ENCODE peak calls at places on chromosomes 4 and X, in nine cellular contexts. Z is germinal center; I is stimulated activated CD4-positive, alpha-beta T cell treated with anti-CD3 and anti-CD28 coated beads, Interleukin-15, amount 100 ng/mL, for 48 hours; H is fibroblast of the aortic adventitia; U is CD8-positive, alpha-beta memory T cell; E is MV-4-11; B is COR-L47; G is AG10803; J is pons. V is an unnamed sample.

GRCh38 chrX:101057095-101057714 is 5.3 kb upstream of the TRMT2B start:
- DNase-seq in Z (peak; percentile 33), G (peak; percentile 39), U (no peak), J (no peak), B (no peak), E (peak; percentile 75), H (peak; percentile 56), I (no peak), V (no peak)

GRCh38 chr4:73912191-73912590 is 43.0 kb downstream of the CXCL1 start:
- DNase-seq in U (no peak), H (no peak), J (no peak), Z (no peak), G (no peak), B (no peak), I (no peak), E (no peak), V (no peak)

GRCh38 chrX:72498782-72499181 is 73.9 kb downstream of the HDAC8 start:
- DNase-seq in E (no peak), U (no peak), I (no peak), H (no peak), B (no peak), G (no peak), Z (no peak), J (no peak), V (no peak)

GRCh38 chrX:22135994-22136684 is 104.0 kb downstream of the PHEX start:
- DNase-seq in E (no peak), Z (peak; percentile 11), H (peak; percentile 83), I (peak; percentile 3), B (peak; percentile 32), J (peak; percentile 62), G (peak; percentile 67), U (no peak), V (no peak)

GRCh38 chr4:139712882-139713281 is 47.3 kb downstream of the MGST2 start:
- DNase-seq in I (no peak), E (no peak), H (no peak), B (no peak), G (no peak), U (no peak), Z (no peak), J (no peak), V (no peak)

GRCh38 chr4:182219400-182219799 is 23.8 kb upstream of the TENM3 start:
- DNase-seq in G (no peak), J (no peak), H (no peak), I (no peak), E (no peak), B (no peak), Z (no peak), U (no peak), V (no peak)

GRCh38 chr4:80463509-80463908 is 128.0 kb downstream of the CFAP299 start:
- DNase-seq in E (no peak), Z (no peak), J (no peak), G (no peak), B (no peak), I (no peak), H (no peak), U (no peak), V (no peak)

GRCh38 chr4:189048119-189048518 is 892.6 kb upstream of the FRG1 start:
- DNase-seq in E (no peak), B (no peak), H (no peak), U (no peak), I (no peak), J (no peak), Z (no peak), G (no peak), V (no peak)

GRCh38 chrX:150610038-150610437 is 41.6 kb downstream of the MTM1 start:
- DNase-seq in G (no peak), I (no peak), J (no peak), Z (no peak), E (no peak), B (no peak), H (no peak), U (no peak), V (no peak)

GRCh38 chrX:139120760-139121159 is 409.2 kb upstream of the FGF13 start:
- DNase-seq in Z (no peak), U (no peak), G (peak; percentile 34), E (no peak), J (no peak), I (no peak), B (no peak), H (no peak), V (no peak)

GRCh38 chrX:3046253-3046909 is 5.1 kb downstream of the ARSF start:
- DNase-seq in G (peak; percentile 3), H (peak; percentile 1), U (no peak), B (no peak), Z (no peak), E (peak; percentile 7), J (no peak), I (no peak), V (no peak)

GRCh38 chr4:104465201-104465600 is 29.5 kb downstream of the CXXC4 start:
- DNase-seq in Z (no peak), G (no peak), I (no peak), E (no peak), U (no peak), B (no peak), J (peak; percentile 38), H (no peak), V (no peak)

GRCh38 chrX:69027181-69028005 is 137.9 kb downstream of the PJA1 start:
- DNase-seq in E (no peak), I (no peak), G (no peak), U (no peak), Z (no peak), H (peak; percentile 61), J (no peak), B (no peak), V (no peak)